ENCODE peak calls at places on chromosomes 7 and 10, in four cellular contexts. H, J, B and Z are unnamed samples.

GRCh38 chr7:99554929-99555328 is 3.0 kb upstream of the FAM200A start:
- DNase-seq in H (no peak), J (no peak), B (no peak), Z (no peak)

GRCh38 chr10:60677541-60678129 is 100.6 kb upstream of the CDK1 start:
- DNase-seq in J (no peak), B (no peak), H (no peak), Z (no peak)

GRCh38 chr10:49080965-49081364 is 34.4 kb downstream of the VSTM4 start:
- DNase-seq in H (no peak), J (no peak), B (no peak), Z (no peak)

GRCh38 chr7:74031403-74032190 is 3.6 kb downstream of the ELN start:
- DNase-seq in B (no peak), H (no peak), J (no peak), Z (no peak)

GRCh38 chr7:131501422-131501821 is 55.0 kb downstream of the PODXL start:
- DNase-seq in J (no peak), B (no peak), H (no peak), Z (no peak)

GRCh38 chr7:40299097-40299496 is 164.3 kb downstream of the SUGCT start:
- DNase-seq in H (no peak), B (no peak), J (no peak), Z (no peak)

GRCh38 chr10:113034008-113034407 is 84.0 kb downstream of the TCF7L2 start:
- DNase-seq in H (no peak), B (no peak), J (no peak), Z (no peak)

GRCh38 chr7:70037171-70037933 is 439.1 kb downstream of the AUTS2 start:
- DNase-seq in J (no peak), H (no peak), B (peak), Z (no peak)

GRCh38 chr10:120979435-120980315 is 128.5 kb downstream of the WDR11 start:
- DNase-seq in B (peak), H (peak), J (peak), Z (no peak)
- TF ChIP-seq PBX3 in B (no peak), H (no peak), J (no peak), Z (no peak)

DNA sequence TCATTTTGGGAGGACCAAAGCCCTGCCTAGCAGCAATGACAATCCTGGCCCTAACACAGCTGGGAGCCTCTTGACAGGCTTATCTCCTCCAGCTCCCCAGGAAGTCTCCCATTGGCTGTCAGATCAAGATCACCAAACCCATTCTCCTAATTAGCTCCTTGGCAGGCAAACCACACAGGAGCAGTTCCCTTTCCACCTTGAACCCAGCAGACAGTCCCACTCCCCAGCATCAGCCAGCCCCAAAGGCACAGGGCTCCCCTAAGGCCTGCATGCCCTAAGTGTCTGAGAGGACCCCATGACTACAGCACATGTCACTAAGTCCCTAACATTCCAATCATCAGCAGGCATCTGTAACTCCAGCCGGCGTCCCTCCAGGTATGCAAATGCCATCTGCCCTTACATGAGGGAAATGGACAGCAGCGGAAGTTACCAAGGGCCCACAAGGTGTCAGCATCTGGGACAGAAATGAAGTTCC is 348.5 kb downstream of the KCNMA1 start:
- DNase-seq in J (no peak), B (no peak), H (no peak), Z (no peak)
- TF ChIP-seq PBX3 in J (no peak), B (no peak), H (no peak), Z (no peak)

GRCh38 chr7:157808042-157808441 is 471.2 kb downstream of the DNAJB6 start:
- DNase-seq in B (no peak), H (no peak), J (no peak), Z (no peak)
- TF ChIP-seq PBX3 in B (no peak), H (no peak), J (no peak), Z (no peak)

DNA sequence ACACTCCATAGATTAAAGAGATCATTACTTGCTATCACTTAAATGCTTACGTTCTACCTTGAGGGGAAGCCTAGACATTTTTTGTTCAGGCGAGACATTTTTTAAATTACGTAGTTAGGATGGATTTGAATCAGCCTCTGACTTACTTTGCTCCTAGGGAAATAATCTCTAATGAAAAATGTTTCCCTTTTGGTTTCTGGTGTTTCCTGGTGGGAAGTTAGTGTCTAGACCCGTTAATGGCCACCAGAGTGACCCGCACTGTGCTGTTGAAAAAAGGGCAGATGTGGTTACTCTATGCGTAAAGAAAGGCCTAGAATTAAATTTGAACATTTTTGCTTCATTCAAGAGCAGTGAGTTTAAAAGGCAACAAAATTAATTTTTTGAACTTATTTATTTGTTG is 3.8 kb downstream of the ZNF365 start:
- DNase-seq in J (no peak), B (no peak), H (no peak), Z (no peak)
- TF ChIP-seq PBX3 in J (no peak), B (no peak), H (no peak), Z (no peak)

GRCh38 chr7:30029696-30030095 is 1.5 kb downstream of the PLEKHA8 start:
- DNase-seq in J (no peak), H (peak), B (no peak), Z (no peak)
- TF ChIP-seq PBX3 in J (no peak), H (no peak), B (no peak), Z (no peak)

DNA sequence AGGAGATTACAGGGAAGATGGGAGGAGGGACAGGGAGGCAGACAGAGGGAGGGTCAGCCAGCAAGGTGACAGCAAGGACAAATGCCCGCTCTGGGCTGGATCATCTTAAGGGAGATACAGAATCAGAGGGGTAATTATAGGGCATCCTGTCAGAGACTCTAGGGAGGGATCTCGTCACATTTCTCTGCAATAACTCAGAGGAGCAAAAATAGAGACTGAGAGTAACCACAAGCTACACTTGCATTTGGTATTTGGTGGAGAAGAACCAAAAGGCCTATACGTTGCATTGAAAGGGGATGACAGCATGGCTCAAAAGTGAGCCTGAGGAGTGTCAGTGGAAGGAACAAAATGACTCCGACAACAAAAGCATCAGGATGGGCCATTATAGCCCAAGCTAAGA is 430.3 kb upstream of the VSTM2A start:
- DNase-seq in H (no peak), B (no peak), J (no peak), Z (no peak)
- TF ChIP-seq PBX3 in H (no peak), B (no peak), J (no peak), Z (no peak)

GRCh38 chr10:115539142-115539762 is 446.1 kb downstream of the ATRNL1 start:
- DNase-seq in J (no peak), H (no peak), B (no peak), Z (no peak)
- TF ChIP-seq PBX3 in J (no peak), H (no peak), B (no peak), Z (no peak)

GRCh38 chr7:133987582-133987981 is 139.6 kb upstream of the LRGUK start:
- DNase-seq in H (no peak), B (no peak), J (no peak), Z (no peak)

GRCh38 chr7:133985300-133985699 is 141.8 kb upstream of the LRGUK start:
- DNase-seq in J (no peak), H (no peak), B (no peak), Z (no peak)

GRCh38 chr7:133978502-133979295 is 148.4 kb upstream of the LRGUK start:
- DNase-seq in B (no peak), J (no peak), H (no peak), Z (no peak)

GRCh38 chr7:133980794-133981193 is 146.3 kb upstream of the LRGUK start:
- DNase-seq in B (no peak), H (no peak), J (no peak), Z (no peak)

GRCh38 chr7:133984023-133984422 is 143.1 kb upstream of the LRGUK start:
- DNase-seq in H (no peak), B (peak), J (no peak), Z (no peak)
- TF ChIP-seq PBX3 in H (no peak), B (no peak), J (no peak), Z (no peak)

GRCh38 chr7:142890838-142891485 is 5.4 kb upstream of the TRPV6 start:
- DNase-seq in H (no peak), J (no peak), B (no peak), Z (no peak)

GRCh38 chr7:142887282-142888015 is 1.9 kb upstream of the TRPV6 start:
- DNase-seq in H (no peak), J (no peak), B (no peak), Z (no peak)

GRCh38 chr7:142886866-142887265 is 1.3 kb upstream of the TRPV6 start:
- DNase-seq in J (no peak), B (no peak), H (no peak), Z (no peak)

GRCh38 chr7:142891490-142892082 is 6.0 kb upstream of the TRPV6 start:
- DNase-seq in H (no peak), B (no peak), J (no peak), Z (no peak)

GRCh38 chr7:142889825-142890224 is 4.3 kb upstream of the TRPV6 start:
- DNase-seq in B (no peak), J (no peak), H (no peak), Z (no peak)
- TF ChIP-seq PBX3 in B (no peak), J (no peak), H (no peak), Z (no peak)